ENCODE peak calls at places on chromosomes 7 and 10, in four cellular contexts. A, E, K and U are unnamed samples. For H3K4me1 and H4K20me1, the result is how much of the 10 kb centered on the place peaks cover.

GRCh38 chr7:88912852-88913251 is 117.3 kb upstream of the TEX47 start:
- DNase-seq in A (no peak), E (no peak), K (no peak), U (no peak)

GRCh38 chr7:106284516-106285050 is at the start of gene NAMPT:
- DNase-seq in A (peak), E (peak), K (peak), U (no peak)

GRCh38 chr7:123660514-123661354 is 5.1 kb downstream of the LMOD2 start:
- DNase-seq in A (no peak), E (no peak), K (no peak), U (no peak)

GRCh38 chr10:63603709-63604445 is 82.7 kb downstream of the REEP3 start:
- DNase-seq in A (no peak), E (no peak), K (no peak), U (no peak)

GRCh38 chr10:109939253-109939961 is 16.1 kb upstream of the XPNPEP1 start:
- DNase-seq in A (no peak), E (no peak), K (no peak), U (no peak)

GRCh38 chr10:43117031-43117776 is 21.0 kb upstream of the CSGALNACT2 start:
- DNase-seq in A (no peak), E (no peak), K (no peak), U (no peak)

GRCh38 chr7:173120-173918 is 19.1 kb upstream of the FAM20C start:
- DNase-seq in A (no peak), E (no peak), K (no peak), U (no peak)

GRCh38 chr7:9981950-9982349 is 991.7 kb upstream of the PHF14 start:
- DNase-seq in A (no peak), E (no peak), K (no peak), U (no peak)

GRCh38 chr10:101892782-101893391 is 49.3 kb upstream of the KCNIP2 start:
- DNase-seq in A (no peak), E (no peak), K (no peak), U (no peak)

GRCh38 chr10:60444494-60445064 is 54.9 kb upstream of the ANK3 start:
- DNase-seq in A (peak), E (no peak), K (no peak), U (no peak)

GRCh38 chr7:90320801-90321494 is at the start of gene FAM237B:
- DNase-seq in A (peak), E (peak), K (peak), U (no peak)

GRCh38 chr10:108112218-108112617 is 947.7 kb upstream of the SORCS1 start:
- DNase-seq in A (peak), E (no peak), K (no peak), U (no peak)

GRCh38 chr7:42869131-42870020 is 42.5 kb downstream of the C7orf25 start:
- DNase-seq in A (no peak), E (no peak), K (peak), U (no peak)

GRCh38 chr10:74502963-74503608 is 323.3 kb upstream of the KAT6B start:
- DNase-seq in A (no peak), E (no peak), K (no peak), U (no peak)

GRCh38 chr7:44283381-44284211 is 41.8 kb downstream of the CAMK2B start:
- DNase-seq in A (no peak), E (peak), K (no peak), U (no peak)

GRCh38 chr7:98295467-98296220 is 14.2 kb downstream of the BRI3 start:
- DNase-seq in A (no peak), E (no peak), K (no peak), U (no peak)

GRCh38 chr10:93061594-93062498 is 1.2 kb downstream of the CYP26C1 start:
- DNase-seq in A (no peak), E (peak), K (no peak), U (no peak)

GRCh38 chr10:93542358-93542791 is 24.1 kb upstream of the FFAR4 start:
- DNase-seq in A (peak), E (no peak), K (peak), U (no peak)

GRCh38 chr7:99098824-99099498 is 44.9 kb downstream of the SMURF1 start:
- DNase-seq in A (no peak), E (no peak), K (peak), U (no peak)

GRCh38 chr10:11285171-11285570 is 267.5 kb downstream of the CELF2 start:
- DNase-seq in A (peak), E (no peak), K (peak), U (no peak)

GRCh38 chr7:50531401-50531906 is 33.8 kb downstream of the DDC start:
- DNase-seq in A (peak), E (no peak), K (peak), U (peak)

GRCh38 chr10:35195361-35196306 is 69.0 kb downstream of the CREM start:
- DNase-seq in A (peak), E (peak), K (peak), U (peak)

GRCh38 chr10:50614444-50615137 is 9.2 kb downstream of the SGMS1 start:
- DNase-seq in A (peak), E (peak), K (peak), U (no peak)

GRCh38 chr10:3151889-3152565 is 20.6 kb downstream of the PITRM1 start:
- DNase-seq in A (no peak), E (no peak), K (no peak), U (no peak)

GRCh38 chr10:119608316-119609155 is 11.8 kb upstream of the TIAL1 start:
- DNase-seq in A (peak), E (peak), K (peak), U (no peak)

GRCh38 chr7:47806701-47807103 is 141.6 kb downstream of the PKD1L1 start:
- DNase-seq in A (no peak), E (no peak), K (no peak), U (no peak)

GRCh38 chr7:33845991-33846509 is 59.3 kb upstream of the BMPER start:
- DNase-seq in A (no peak), E (no peak), K (no peak), U (no peak)

GRCh38 chr7:50427518-50427917 is 22.6 kb downstream of the FIGNL1 start:
- DNase-seq in A (no peak), E (no peak), K (no peak), U (no peak)

DNA sequence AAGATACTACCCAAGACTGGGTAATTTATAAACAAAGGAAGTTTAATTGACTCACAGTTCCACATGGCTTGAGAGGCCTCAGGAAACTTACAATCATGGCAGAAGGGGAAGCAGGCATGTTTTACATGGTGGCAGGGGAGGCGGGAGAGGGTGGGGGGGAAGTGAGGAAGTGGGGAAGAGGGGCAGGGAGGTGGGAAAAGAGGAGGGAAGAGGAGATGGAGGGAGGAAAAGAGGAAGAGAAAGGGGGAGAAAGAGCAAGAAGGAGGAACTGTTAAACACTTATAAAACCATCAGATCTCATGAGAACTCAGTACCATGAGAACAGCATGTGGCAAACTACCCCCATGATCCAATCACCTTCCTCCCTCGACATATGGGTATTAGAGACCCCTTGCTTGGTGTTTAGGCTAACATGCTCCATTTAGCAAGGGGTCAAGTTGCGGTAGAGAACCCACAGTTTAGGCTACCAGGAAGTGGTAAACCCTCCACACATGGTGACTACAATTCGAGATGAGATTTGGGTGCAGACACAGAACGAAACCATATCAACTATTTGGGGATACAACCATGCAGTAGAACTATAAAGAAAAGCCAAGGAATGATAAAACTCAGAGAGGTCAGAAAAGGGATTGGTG is 3.5 kb upstream of the LMBR1 start:
- DNase-seq in A (no peak), E (no peak), K (no peak), U (no peak)
- H3K27ac ChIP-seq in A (no peak), E (no peak), K (no peak), U (no peak)

GRCh38 chr7:13047061-13047460 is 359.6 kb downstream of the ARL4A start:
- DNase-seq in A (no peak), E (no peak), K (no peak), U (no peak)
- H3K4me1 ChIP-seq in A (under half), E (under half), K (under half), U (under half)

DNA sequence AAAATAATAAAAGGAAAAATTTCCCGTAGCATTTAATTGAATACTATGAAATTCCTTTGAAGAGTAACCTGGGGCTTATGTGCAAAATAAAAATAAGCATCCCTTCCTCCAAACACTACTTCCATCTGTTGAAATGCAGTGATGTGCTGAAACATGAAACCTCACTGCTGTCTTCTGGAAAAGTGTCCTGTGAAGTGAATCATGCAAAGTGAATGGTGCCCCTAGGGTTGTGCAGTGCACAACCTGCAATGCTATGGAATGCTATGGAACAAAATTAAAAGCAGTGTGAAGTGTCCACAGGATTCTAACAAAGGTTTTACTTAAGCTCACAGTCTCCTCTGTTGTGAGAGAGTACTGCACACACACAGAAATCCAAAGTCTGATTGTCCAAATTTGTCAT is 480.9 kb downstream of the ETV1 start:
- DNase-seq in A (peak), E (no peak), K (no peak), U (no peak)
- H4K20me1 ChIP-seq in A (under half), E (under half), K (under half), U (under half)

DNA sequence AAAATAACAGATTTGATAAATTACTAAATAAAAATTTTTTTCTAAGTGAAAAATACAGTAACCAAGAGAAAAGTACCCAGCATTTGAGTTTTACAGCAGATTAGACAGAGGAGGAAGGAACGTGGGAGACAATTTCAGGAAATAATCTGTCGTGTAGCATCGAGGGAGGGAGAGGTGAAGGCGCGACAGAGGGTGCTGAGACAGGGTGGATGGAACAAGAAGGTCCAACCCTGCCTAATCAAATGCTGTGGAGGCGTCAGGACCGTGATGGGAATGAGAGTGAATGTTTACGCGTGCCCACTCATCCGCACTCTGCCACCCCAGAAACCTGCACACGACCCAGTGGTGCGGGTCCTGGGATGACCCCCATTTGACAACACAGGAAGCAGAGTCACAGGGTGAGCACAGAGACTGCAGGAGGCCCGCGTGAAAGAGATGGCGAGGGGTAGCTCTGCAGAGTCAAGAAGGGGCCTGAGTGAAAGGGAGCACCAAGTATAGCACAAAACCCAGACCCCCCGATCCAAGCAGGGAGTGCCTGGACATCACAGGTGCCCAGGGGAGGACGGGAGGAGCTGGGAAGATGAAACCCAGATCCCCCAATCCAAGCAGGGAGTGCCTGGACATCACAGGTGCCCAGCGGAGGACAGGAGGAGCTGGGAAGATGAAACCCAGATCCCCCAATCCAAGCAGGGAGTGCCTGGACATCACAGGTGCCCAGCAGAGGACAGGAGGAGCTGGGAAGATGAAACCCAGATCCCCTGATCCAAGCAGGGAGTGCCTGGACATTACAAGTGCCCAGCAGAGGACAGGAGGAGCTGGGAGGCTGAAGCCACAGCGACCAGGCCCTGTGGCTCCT is 558.9 kb downstream of the DNAJB6 start:
- DNase-seq in A (no peak), E (no peak), K (no peak), U (no peak)
- H3K27ac ChIP-seq in A (no peak), E (no peak), K (no peak), U (no peak)

DNA sequence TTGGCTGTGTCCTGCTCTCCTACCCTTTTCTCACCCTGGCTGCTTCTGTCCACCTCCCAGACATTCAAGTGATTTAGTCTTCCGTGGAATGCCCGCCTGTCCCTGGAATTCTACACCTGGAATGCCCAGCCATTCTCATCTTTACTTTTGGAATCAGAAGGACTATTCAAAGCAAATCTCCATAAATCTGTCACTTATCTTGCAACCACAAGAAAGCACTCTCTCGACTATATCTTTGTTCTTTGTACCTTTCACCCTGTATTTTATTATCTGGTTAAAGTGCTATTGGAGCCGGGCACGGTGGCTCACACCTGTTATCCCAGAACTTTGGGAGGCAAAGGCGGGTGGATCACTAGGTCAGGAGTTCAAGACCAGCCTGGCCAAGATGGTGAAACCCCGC is 79.3 kb upstream of the KMT2E start:
- DNase-seq in A (no peak), E (no peak), K (no peak), U (no peak)
- H3K4me1 ChIP-seq in A (under half), E (under half), K (under half), U (under half)

GRCh38 chr7:49074538-49074937 is 150.2 kb downstream of the CDC14C start:
- DNase-seq in A (no peak), E (no peak), K (no peak), U (no peak)
- H4K20me1 ChIP-seq in A (under half), E (under half), K (under half), U (under half)

GRCh38 chr10:30586828-30587227 is 42.7 kb downstream of the LYZL2 start:
- DNase-seq in A (no peak), E (no peak), K (no peak), U (no peak)
- H3K27ac ChIP-seq in A (no peak), E (no peak), K (no peak), U (no peak)

GRCh38 chr10:1420663-1421362 is 316.5 kb downstream of the ADARB2 start:
- DNase-seq in A (peak), E (peak), K (peak), U (no peak)
- H3K4me1 ChIP-seq in A (under half), E (under half), K (under half), U (under half)

GRCh38 chr7:7576344-7576743 is 9.7 kb downstream of the MIOS start:
- DNase-seq in A (no peak), E (no peak), K (no peak), U (no peak)
- H4K20me1 ChIP-seq in A (under half), E (under half), K (under half), U (under half)